ENCODE peak calls at places on chromosome 21, in ten cellular contexts. P, T, O, X, Q, Z, U, K, V and N are unnamed samples.

GRCh38 chr21:38798481-38798882 is 7.2 kb upstream of the ETS2 start:
- DNase-seq in T (peak), U (peak), V (peak), P (no peak), O (no peak), K (no peak), Q (no peak), X (no peak), Z (no peak), N (no peak)

GRCh38 chr21:14833221-14833620 is 231.6 kb downstream of the NRIP1 start:
- DNase-seq in K (no peak), P (no peak), T (no peak), O (no peak), Q (no peak), X (no peak), Z (no peak), U (no peak), V (no peak), N (no peak)

GRCh38 chr21:17463441-17463840 is 49.4 kb upstream of the CXADR start:
- DNase-seq in X (no peak), U (no peak), V (no peak), K (no peak), Z (no peak), T (peak), P (no peak), Q (peak), O (no peak), N (no peak)

GRCh38 chr21:44094832-44095231 is 12.4 kb upstream of the PWP2 start:
- DNase-seq in U (no peak), P (no peak), V (no peak), T (no peak), Z (no peak), K (no peak), Q (no peak), O (no peak), X (no peak), N (no peak)

GRCh38 chr21:46157396-46157986 is 2.1 kb upstream of the FTCD start:
- DNase-seq in Z (no peak), U (no peak), V (no peak), P (no peak), Q (no peak), K (no peak), O (peak), X (no peak), T (no peak), N (peak)

GRCh38 chr21:29033871-29034270 is 9.4 kb downstream of the USP16 start:
- DNase-seq in O (no peak), K (no peak), Z (no peak), X (no peak), T (no peak), U (no peak), Q (no peak), V (no peak), P (no peak), N (no peak)

GRCh38 chr21:33861125-33861524 is 54.5 kb downstream of the ATP5PO start:
- DNase-seq in T (no peak), Q (no peak), X (no peak), V (no peak), K (no peak), P (no peak), O (no peak), U (no peak), Z (no peak), N (no peak)

GRCh38 chr21:40016234-40016633 is 149.0 kb downstream of the PCP4 start:
- DNase-seq in O (no peak), V (no peak), Z (no peak), U (no peak), Q (no peak), T (no peak), P (no peak), X (no peak), K (no peak), N (no peak)

GRCh38 chr21:34944015-34944755 is 104.9 kb downstream of the RUNX1 start:
- DNase-seq in P (no peak), O (no peak), V (no peak), T (no peak), K (no peak), X (no peak), Q (no peak), Z (no peak), U (no peak), N (no peak)

GRCh38 chr21:40631201-40631600 is 215.8 kb downstream of the DSCAM start:
- DNase-seq in X (no peak), T (no peak), K (no peak), O (no peak), Z (no peak), V (no peak), Q (no peak), U (no peak), P (no peak), N (no peak)

GRCh38 chr21:42156690-42157605 is 62.0 kb upstream of the ABCG1 start:
- DNase-seq in X (no peak), U (no peak), P (no peak), K (no peak), O (peak), Z (no peak), Q (no peak), T (no peak), V (no peak), N (no peak)

GRCh38 chr21:35368326-35368725 is 319.2 kb upstream of the RUNX1 start:
- DNase-seq in O (no peak), K (no peak), Z (no peak), Q (no peak), V (no peak), P (no peak), U (no peak), X (no peak), T (peak), N (no peak)

GRCh38 chr21:37463083-37463780 is 96.7 kb downstream of the DYRK1A start:
- DNase-seq in Q (peak), P (no peak), U (no peak), K (peak), Z (no peak), O (no peak), V (peak), X (no peak), T (peak), N (no peak)

GRCh38 chr21:43574741-43575465 is 84.4 kb downstream of the HSF2BP start:
- DNase-seq in V (no peak), Z (no peak), T (no peak), U (no peak), O (no peak), P (no peak), K (no peak), X (no peak), Q (no peak), N (no peak)

GRCh38 chr21:31665397-31665796 is 5.9 kb downstream of the SOD1 start:
- DNase-seq in V (peak), K (no peak), Q (peak), U (no peak), X (no peak), Z (no peak), O (no peak), P (no peak), T (no peak), N (peak)

GRCh38 chr21:34621434-34622000 is 6.6 kb upstream of the RCAN1 start:
- DNase-seq in Q (no peak), P (no peak), O (no peak), K (no peak), U (no peak), X (no peak), T (no peak), V (no peak), Z (no peak), N (no peak)

GRCh38 chr21:42986125-42986783 is 11.9 kb downstream of the PKNOX1 start:
- DNase-seq in K (no peak), T (no peak), V (no peak), O (no peak), X (no peak), U (no peak), P (no peak), Q (peak), Z (no peak), N (no peak)

GRCh38 chr21:44326272-44326647 is 12.9 kb downstream of the CFAP410 start:
- DNase-seq in O (no peak), Z (no peak), V (no peak), Q (no peak), U (no peak), K (no peak), P (no peak), T (no peak), X (no peak), N (no peak)

GRCh38 chr21:34345091-34345871 is 18.5 kb upstream of the KCNE2 start:
- DNase-seq in P (no peak), O (peak), T (no peak), U (no peak), X (no peak), Z (no peak), V (no peak), Q (peak), K (no peak), N (no peak)

GRCh38 chr21:43817157-43818086 is 28.0 kb downstream of the RRP1 start:
- DNase-seq in O (no peak), K (no peak), X (no peak), Q (no peak), Z (no peak), T (no peak), U (no peak), P (no peak), V (no peak), N (peak)

GRCh38 chr21:45568383-45568782 is 26.1 kb upstream of the SLC19A1 start:
- DNase-seq in O (no peak), V (no peak), Q (no peak), P (no peak), U (no peak), Z (no peak), K (no peak), X (no peak), T (no peak), N (no peak)

GRCh38 chr21:15514073-15514946 is 215.5 kb upstream of the USP25 start:
- DNase-seq in U (no peak), O (no peak), V (peak), P (no peak), Q (no peak), K (peak), T (no peak), X (peak), Z (peak), N (no peak)

GRCh38 chr21:15740383-15740782 is 10.6 kb downstream of the USP25 start:
- DNase-seq in O (no peak), V (no peak), Z (no peak), K (no peak), X (no peak), P (no peak), T (no peak), U (no peak), Q (no peak), N (no peak)

GRCh38 chr21:40902299-40902698 is 55.3 kb upstream of the DSCAM start:
- DNase-seq in P (no peak), X (no peak), U (no peak), Q (no peak), T (no peak), Z (no peak), O (no peak), K (no peak), V (no peak), N (no peak)

GRCh38 chr21:41589131-41589530 is 81.2 kb upstream of the TMPRSS2 start:
- DNase-seq in P (no peak), T (no peak), Z (no peak), O (peak), V (no peak), Q (no peak), U (no peak), X (no peak), K (no peak), N (no peak)

GRCh38 chr21:35400233-35400939 is 351.3 kb upstream of the RUNX1 start:
- DNase-seq in X (peak), U (peak), P (no peak), O (no peak), T (peak), Q (peak), Z (peak), V (peak), K (peak), N (no peak)

GRCh38 chr21:15221799-15222386 is 157.1 kb upstream of the NRIP1 start:
- DNase-seq in X (no peak), P (peak), V (peak), O (no peak), Q (peak), U (peak), K (no peak), T (peak), Z (no peak), N (no peak)

GRCh38 chr21:26962516-26963305 is 4.2 kb downstream of the ADAMTS5 start:
- DNase-seq in Q (peak), P (no peak), T (no peak), K (no peak), Z (no peak), U (no peak), V (no peak), O (no peak), X (no peak), N (no peak)